ENCODE peak calls at places on chromosome X, in eight cellular contexts. E is LoVo; Z is GM13977; P is brain microvascular endothelial cell; C is esophagus muscularis mucosa; J is naive B cell; I is activated effector memory CD4-positive, alpha-beta T cell treated with Interleukin-2 at 50 U/mL for 16 hours; D is NCI-H82. X is an unnamed sample.

GRCh38 chrX:48631376-48632090 is 34.2 kb downstream of the WDR13 start:
- DNase-seq in E (peak; percentile 78), Z (peak; percentile 77), P (peak; percentile 86), C (peak; percentile 91), J (peak; percentile 60), I (peak; percentile 57), D (peak; percentile 95), X (peak; percentile 86)

GRCh38 chrX:126557151-126557550 is 4.5 kb upstream of the DCAF12L1 start:
- DNase-seq in E (no peak), Z (no peak), P (no peak), C (no peak), J (no peak), I (no peak), D (no peak), X (no peak)

GRCh38 chrX:9842541-9842940 is 56.3 kb downstream of the SHROOM2 start:
- DNase-seq in E (peak; percentile 2), Z (no peak), P (no peak), C (no peak), J (no peak), I (no peak), D (no peak), X (peak; percentile 16)

GRCh38 chrX:27976284-27976683 is 5.0 kb downstream of the DCAF8L1 start:
- DNase-seq in E (no peak), Z (no peak), P (no peak), C (no peak), J (no peak), I (no peak), D (peak; percentile 65), X (no peak)

GRCh38 chrX:40012039-40012799 is 85.5 kb downstream of the BCOR start:
- DNase-seq in E (peak; percentile 25), Z (peak; percentile 52), P (peak; percentile 20), C (no peak), J (no peak), I (no peak), D (no peak), X (no peak)

GRCh38 chrX:119755981-119756533 is 2.3 kb upstream of the SOWAHD start:
- DNase-seq in E (no peak), Z (peak; percentile 82), P (no peak), C (no peak), J (peak; percentile 49), I (peak; percentile 12), D (no peak), X (no peak)

GRCh38 chrX:128717635-128718578 is 665.7 kb upstream of the ACTRT1 start:
- DNase-seq in E (no peak), Z (no peak), P (no peak), C (no peak), J (no peak), I (no peak), D (peak; percentile 90), X (no peak)

GRCh38 chrX:15468036-15468435 is 25.1 kb downstream of the PIR start:
- DNase-seq in E (no peak), Z (no peak), P (peak; percentile 20), C (no peak), J (no peak), I (no peak), D (peak; percentile 69), X (peak; percentile 23)

GRCh38 chrX:10110316-10110932 is 46.4 kb upstream of the CLCN4 start:
- DNase-seq in E (no peak), Z (peak; percentile 34), P (no peak), C (no peak), J (no peak), I (peak; percentile 1), D (no peak), X (no peak)

GRCh38 chrX:150683536-150684146 is 9.6 kb upstream of the MTMR1 start:
- DNase-seq in E (peak; percentile 7), Z (peak; percentile 54), P (no peak), C (no peak), J (peak; percentile 49), I (no peak), D (peak; percentile 78), X (peak; percentile 23)

GRCh38 chrX:20260885-20261284 is 5.8 kb downstream of the RPS6KA3 start:
- DNase-seq in E (no peak), Z (no peak), P (no peak), C (no peak), J (no peak), I (no peak), D (no peak), X (no peak)

GRCh38 chrX:77894921-77895886 is at the start of gene MAGT1:
- DNase-seq in E (peak; percentile 89), Z (peak; percentile 73), P (peak; percentile 92), C (peak; percentile 97), J (peak; percentile 89), I (peak; percentile 83), D (peak; percentile 99), X (peak; percentile 95)

GRCh38 chrX:10884246-10884645 is 226.9 kb upstream of the HCCS start:
- DNase-seq in E (no peak), Z (no peak), P (peak; percentile 66), C (no peak), J (no peak), I (no peak), D (peak; percentile 74), X (no peak)

GRCh38 chrX:13128104-13128503 is 83.7 kb upstream of the FAM9C start:
- DNase-seq in E (peak; percentile 26), Z (no peak), P (no peak), C (no peak), J (no peak), I (no peak), D (no peak), X (no peak)

GRCh38 chrX:37487271-37487670 is 84.2 kb upstream of the LANCL3 start:
- DNase-seq in E (no peak), Z (no peak), P (no peak), C (no peak), J (no peak), I (no peak), D (no peak), X (no peak)